ENCODE peak calls at places on chromosomes 7 and 10, in four cellular contexts. U is thyroid gland, S is upper lobe of right lung, A is fibroblast of lung. J is an unnamed sample.

GRCh38 chr10:115827650-115828049 is 445.4 kb downstream of the GFRA1 start:
- DNase-seq in U (no peak), S (no peak), A (peak; percentile 86), J (no peak)

GRCh38 chr10:120734476-120735078 is 116.6 kb upstream of the WDR11 start:
- DNase-seq in U (no peak), S (no peak), A (peak; percentile 19), J (no peak)

GRCh38 chr10:67520924-67521520 is 175.0 kb downstream of the CTNNA3 start:
- DNase-seq in U (peak; percentile 4), S (no peak), A (peak; percentile 48), J (peak; percentile 49)

GRCh38 chr7:71034243-71034642 is 97.7 kb upstream of the GALNT17 start:
- DNase-seq in U (no peak), S (no peak), A (no peak), J (no peak)

GRCh38 chr10:92965314-92965713 is 95.3 kb upstream of the CYP26C1 start:
- DNase-seq in U (no peak), S (no peak), A (peak; percentile 51), J (no peak)

GRCh38 chr7:41059796-41060195 is 643.1 kb downstream of the INHBA start:
- DNase-seq in U (no peak), S (no peak), A (no peak), J (no peak)

GRCh38 chr7:74355091-74355490 is 65.9 kb downstream of the CLIP2 start:
- DNase-seq in U (no peak), S (no peak), A (peak; percentile 83), J (peak; percentile 72)

GRCh38 chr7:74452748-74453320 is 872 bp upstream of the GTF2IRD1 start:
- DNase-seq in U (no peak), S (no peak), A (peak; percentile 30), J (peak; percentile 46)

GRCh38 chr7:155269766-155270585 is 27.7 kb upstream of the INSIG1 start:
- DNase-seq in U (no peak), S (no peak), A (no peak), J (no peak)

GRCh38 chr7:146635200-146636032 is 518.8 kb downstream of the CNTNAP2 start:
- DNase-seq in U (peak; percentile 15), S (no peak), A (no peak), J (no peak)

GRCh38 chr10:82267014-82267413 is 392.0 kb downstream of the NRG3 start:
- DNase-seq in U (no peak), S (no peak), A (peak; percentile 51), J (no peak)

GRCh38 chr10:124742418-124743187 is 1.6 kb downstream of the FAM53B start:
- DNase-seq in U (no peak), S (no peak), A (peak; percentile 39), J (no peak)

GRCh38 chr10:68073631-68074403 is 1.3 kb downstream of the HERC4 start:
- DNase-seq in U (no peak), S (no peak), A (no peak), J (no peak)

GRCh38 chr10:132364594-132364970 is 32.4 kb upstream of the PWWP2B start:
- DNase-seq in U (no peak), S (peak; percentile 46), A (peak; percentile 41), J (peak; percentile 30)

GRCh38 chr10:133528845-133529575 is 1.8 kb downstream of the CYP2E1 start:
- DNase-seq in U (no peak), S (no peak), A (peak; percentile 28), J (peak; percentile 34)

GRCh38 chr10:18113881-18114280 is 26.3 kb upstream of the CACNB2 start:
- DNase-seq in U (no peak), S (no peak), A (peak; percentile 83), J (no peak)

GRCh38 chr7:100799037-100799896 is 28.1 kb downstream of the EPHB4 start:
- DNase-seq in U (peak; percentile 56), S (peak; percentile 83), A (peak; percentile 46), J (peak; percentile 83)

GRCh38 chr7:128035712-128036111 is 4.5 kb upstream of the LRRC4 start:
- DNase-seq in U (no peak), S (no peak), A (peak; percentile 28), J (no peak)

GRCh38 chr10:25865267-25865666 is 68.8 kb upstream of the MYO3A start:
- DNase-seq in U (no peak), S (no peak), A (no peak), J (no peak)

GRCh38 chr7:50795253-50795652 is 12.6 kb upstream of the GRB10 start:
- DNase-seq in U (no peak), S (no peak), A (no peak), J (no peak)

GRCh38 chr7:107843184-107843583 is 40.2 kb upstream of the SLC26A3 start:
- DNase-seq in U (no peak), S (no peak), A (no peak), J (no peak)

GRCh38 chr10:73094249-73094850 is 2.3 kb downstream of the P4HA1 start:
- DNase-seq in U (no peak), S (no peak), A (peak; percentile 45), J (no peak)

GRCh38 chr10:48442090-48442808 is 135.8 kb downstream of the MAPK8 start:
- DNase-seq in U (no peak), S (no peak), A (no peak), J (peak; percentile 7)

GRCh38 chr10:51377070-51377931 is 303.0 kb downstream of the PRKG1 start:
- DNase-seq in U (no peak), S (no peak), A (no peak), J (peak; percentile 43)

GRCh38 chr10:112395809-112396530 is 22.1 kb downstream of the ACSL5 start:
- DNase-seq in U (no peak), S (no peak), A (no peak), J (no peak)

GRCh38 chr7:3984456-3984855 is 683.4 kb downstream of the SDK1 start:
- DNase-seq in U (no peak), S (no peak), A (no peak), J (no peak)

GRCh38 chr7:79868010-79868409 is 266.6 kb upstream of the GNAI1 start:
- DNase-seq in U (no peak), S (no peak), A (no peak), J (no peak)

GRCh38 chr10:46520941-46521340 is 35.5 kb downstream of the GPRIN2 start:
- DNase-seq in U (no peak), S (peak; percentile 64), A (peak; percentile 79), J (no peak)

GRCh38 chr10:61662794-61663259 is at the start of gene CABCOCO1:
- DNase-seq in U (peak; percentile 65), S (peak; percentile 88), A (peak; percentile 71), J (peak; percentile 70)

GRCh38 chr7:100486753-100487446 is 3.2 kb downstream of the NYAP1 start:
- DNase-seq in U (no peak), S (no peak), A (peak; percentile 36), J (no peak)

GRCh38 chr10:94320285-94320914 is 42.3 kb downstream of the NOC3L start:
- DNase-seq in U (peak; percentile 76), S (no peak), A (peak; percentile 27), J (peak; percentile 74)

GRCh38 chr7:27172823-27173411 is 1.2 kb downstream of the HOXA10 start:
- DNase-seq in U (no peak), S (peak; percentile 64), A (no peak), J (peak; percentile 16)

GRCh38 chr10:102646610-102647432 is 2.5 kb downstream of the TRIM8 start:
- DNase-seq in U (peak; percentile 54), S (peak; percentile 85), A (no peak), J (peak; percentile 54)

GRCh38 chr10:5442056-5442989 is 30.0 kb downstream of the NET1 start:
- DNase-seq in U (no peak), S (no peak), A (no peak), J (peak; percentile 56)

GRCh38 chr10:116780691-116781205 is 38.4 kb upstream of the HSPA12A start:
- DNase-seq in U (no peak), S (no peak), A (no peak), J (no peak)

GRCh38 chr10:102115775-102116174 is 4.4 kb downstream of the LDB1 start:
- DNase-seq in U (no peak), S (no peak), A (no peak), J (no peak)

GRCh38 chr10:89393898-89394297 is 1.5 kb downstream of the IFIT1 start:
- DNase-seq in U (no peak), S (no peak), A (no peak), J (no peak)
- H3K4me3 ChIP-seq in U (peak overlapping the region; percentile 36), S (peak overlapping the region; percentile 62), A (peak overlapping the region; percentile 68), J (no peak overlapping the region)

GRCh38 chr7:861222-861621 is 15.1 kb upstream of the GET4 start:
- DNase-seq in U (no peak), S (no peak), A (no peak), J (no peak)
- H3K36me3 ChIP-seq in U (peaks cover 45% of the 10 kb centered on the region), S (peaks cover 93% of the 10 kb centered on the region), A (peaks cover 41% of the 10 kb centered on the region), J (peaks cover 9% of the 10 kb centered on the region)

GRCh38 chr10:70600512-70601395 is 1.8 kb downstream of the PRF1 start:
- DNase-seq in U (no peak), S (no peak), A (no peak), J (no peak)
- H3K4me3 ChIP-seq in U (no peak overlapping the region), S (peak overlapping the region; percentile 28), A (no peak overlapping the region), J (no peak overlapping the region)

GRCh38 chr10:28684157-28684985 is 7.0 kb downstream of the BAMBI start:
- DNase-seq in U (no peak), S (no peak), A (no peak), J (no peak)

GRCh38 chr10:28687683-28688001 is 10.3 kb downstream of the BAMBI start:
- DNase-seq in U (no peak), S (no peak), A (no peak), J (no peak)

GRCh38 chr10:28684986-28685580 is 7.8 kb downstream of the BAMBI start:
- DNase-seq in U (no peak), S (no peak), A (no peak), J (no peak)

GRCh38 chr10:28685717-28686116 is 8.4 kb downstream of the BAMBI start:
- DNase-seq in U (no peak), S (no peak), A (no peak), J (no peak)

DNA sequence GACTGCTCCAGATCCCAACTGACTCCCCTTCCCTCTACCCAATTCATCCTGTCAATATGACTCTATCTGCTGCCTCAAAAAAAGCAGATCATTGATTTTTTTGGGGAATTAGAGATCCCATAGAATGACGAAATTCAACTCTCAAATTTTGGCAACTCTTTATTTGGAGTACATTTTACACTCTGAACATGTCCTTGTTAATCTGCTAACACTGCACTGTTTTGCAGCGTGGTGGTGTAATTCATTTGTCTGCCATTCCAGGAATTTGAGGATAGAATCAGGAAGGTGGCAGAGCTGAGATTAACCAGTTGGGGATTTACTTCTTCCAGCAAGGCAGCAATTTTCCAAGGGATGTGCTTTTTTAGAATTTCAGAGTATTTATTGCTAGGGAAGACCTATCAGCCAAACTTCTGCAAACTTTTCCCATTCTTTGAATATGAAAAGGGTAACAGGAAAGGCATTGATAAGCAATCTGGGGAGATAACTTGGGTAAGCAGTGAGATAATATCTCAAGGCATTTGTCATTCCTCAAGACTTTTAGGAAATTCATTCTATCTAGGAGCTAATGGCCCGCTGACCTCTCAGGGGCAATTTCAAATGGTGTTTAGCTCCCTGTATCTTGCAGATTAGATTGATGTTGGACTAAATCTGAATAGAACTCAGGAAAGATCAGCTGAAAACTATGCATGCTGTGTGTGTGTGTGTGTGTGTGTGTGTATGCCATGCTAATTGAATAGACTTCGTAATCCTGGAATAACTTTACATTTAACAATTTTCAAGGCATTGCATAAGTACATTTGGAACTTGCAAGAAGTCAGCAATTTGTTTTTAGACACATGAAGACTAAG is 9.7 kb downstream of the BAMBI start:
- DNase-seq in U (no peak), S (no peak), A (no peak), J (no peak)
- H3K36me3 ChIP-seq in U (no peaks in the 10 kb centered on the region), S (no peaks in the 10 kb centered on the region), A (no peaks in the 10 kb centered on the region), J (no peaks in the 10 kb centered on the region)

J was measured in body of pancreas.